ENCODE peak calls at places on chromosome X, in six cellular contexts. D, P, B, V, N and I are unnamed samples.

GRCh38 chrX:39755152-39756032 is 342.4 kb downstream of the BCOR start:
- DNase-seq in N (peak), B (peak), D (peak), V (peak), P (no peak), I (no peak)

GRCh38 chrX:68504237-68504636 is 5.4 kb downstream of the YIPF6 start:
- DNase-seq in D (no peak), N (peak), P (no peak), V (peak), B (no peak), I (peak)

GRCh38 chrX:39652336-39652735 is 445.4 kb downstream of the BCOR start:
- DNase-seq in N (no peak), P (peak), V (no peak), B (peak), D (no peak), I (no peak)

GRCh38 chrX:142804085-142804484 is 221.6 kb upstream of the SPANXN4 start:
- DNase-seq in B (no peak), V (no peak), D (no peak), P (no peak), N (no peak), I (no peak)

GRCh38 chrX:74603040-74603439 is 11.4 kb downstream of the RLIM start:
- DNase-seq in V (no peak), D (no peak), B (no peak), N (no peak), P (no peak), I (no peak)

GRCh38 chrX:106263817-106264216 is 95.7 kb downstream of the PWWP3B start:
- DNase-seq in D (no peak), P (no peak), B (peak), V (peak), N (no peak), I (no peak)

GRCh38 chrX:68717663-68718442 is 70.4 kb downstream of the STARD8 start:
- DNase-seq in N (no peak), P (no peak), B (no peak), V (no peak), D (no peak), I (no peak)

GRCh38 chrX:143633530-143634372 is 2.1 kb downstream of the SLITRK4 start:
- DNase-seq in B (peak), D (no peak), N (no peak), V (no peak), P (no peak), I (no peak)

GRCh38 chrX:120781416-120781815 is 94.2 kb downstream of the CT47B1 start:
- DNase-seq in N (no peak), V (no peak), D (no peak), B (no peak), P (no peak), I (no peak)

GRCh38 chrX:42366181-42366580 is 411.8 kb downstream of the PPP1R2C start:
- DNase-seq in B (peak), N (no peak), P (no peak), D (no peak), V (peak), I (no peak)

GRCh38 chrX:126170715-126171114 is 4.6 kb upstream of the DCAF12L2 start:
- DNase-seq in V (no peak), B (no peak), N (no peak), D (no peak), P (no peak), I (no peak)

GRCh38 chrX:80812176-80812575 is 2.5 kb upstream of the BRWD3 start:
- DNase-seq in P (no peak), B (peak), D (no peak), N (no peak), V (peak), I (no peak)

GRCh38 chrX:134753185-134754008 is 95.1 kb upstream of the PLAC1 start:
- DNase-seq in V (peak), B (peak), P (no peak), N (peak), D (no peak), I (no peak)